ENCODE peak calls at places on chromosomes 3 and 15, in eight cellular contexts. T is tibial artery, U is colonic mucosa, E is uterus, F is IMR-90, G is psoas muscle, A is heart right ventricle, H is AG04450. W is an unnamed sample. For H3K9me3, the result is how much of the 10 kb centered on the place peaks cover.

GRCh38 chr3:144770813-144771400 is 799.3 kb downstream of the DIPK2A start:
- DNase-seq in F (peak), E (no peak), T (no peak), U (no peak), A (no peak), G (no peak), H (peak), W (no peak)

GRCh38 chr15:70271422-70272088 is 173.8 kb upstream of the TLE3 start:
- DNase-seq in U (no peak), T (peak), F (peak), A (no peak), E (peak), G (peak), H (peak), W (peak)

GRCh38 chr3:11909726-11910125 is 63.0 kb upstream of the TAMM41 start:
- DNase-seq in A (no peak), H (no peak), G (no peak), E (no peak), T (no peak), F (no peak), U (no peak), W (no peak)

GRCh38 chr15:29612096-29612495 is 210.2 kb downstream of the TJP1 start:
- DNase-seq in G (no peak), F (peak), A (no peak), E (no peak), H (peak), U (no peak), T (no peak), W (no peak)

GRCh38 chr15:83578706-83579105 is 75.2 kb upstream of the ADAMTSL3 start:
- DNase-seq in E (no peak), G (no peak), F (no peak), U (no peak), A (no peak), H (no peak), T (no peak), W (no peak)

GRCh38 chr3:126399348-126399730 is 4.6 kb downstream of the CFAP100 start:
- DNase-seq in T (no peak), G (no peak), A (no peak), E (no peak), U (no peak), H (no peak), F (no peak), W (no peak)

GRCh38 chr15:68479406-68479805 is 47.4 kb upstream of the ITGA11 start:
- DNase-seq in A (peak), U (peak), F (peak), G (peak), H (peak), E (peak), T (peak), W (peak)

GRCh38 chr15:38474155-38474757 is 20.3 kb downstream of the FAM98B start:
- DNase-seq in G (no peak), A (peak), F (peak), T (no peak), E (no peak), U (peak), H (no peak), W (no peak)

GRCh38 chr15:52068004-52068403 is 44.6 kb downstream of the BCL2L10 start:
- DNase-seq in G (no peak), F (peak), A (no peak), U (no peak), H (no peak), T (no peak), E (no peak), W (no peak)

GRCh38 chr3:183802989-183803388 is 22.4 kb downstream of the MAP6D1 start:
- DNase-seq in U (no peak), G (no peak), H (no peak), A (no peak), F (no peak), E (no peak), T (no peak), W (no peak)

GRCh38 chr3:115098354-115099073 is 48.6 kb downstream of the ZBTB20 start:
- DNase-seq in U (no peak), E (no peak), A (no peak), H (no peak), F (no peak), G (no peak), T (no peak), W (no peak)

GRCh38 chr3:29513236-29513635 is 232.4 kb downstream of the RBMS3 start:
- DNase-seq in G (no peak), U (no peak), E (peak), F (peak), T (no peak), H (no peak), A (peak), W (no peak)

GRCh38 chr3:185631108-185631507 is 45.0 kb downstream of the SENP2 start:
- DNase-seq in A (no peak), G (no peak), U (no peak), E (no peak), F (no peak), T (no peak), H (no peak), W (no peak)

GRCh38 chr15:99845009-99845408 is 111.8 kb upstream of the LYSMD4 start:
- DNase-seq in F (peak), A (no peak), G (no peak), U (no peak), T (no peak), E (no peak), H (no peak), W (no peak)

GRCh38 chr15:52738311-52738710 is 51.8 kb downstream of the ONECUT1 start:
- DNase-seq in H (no peak), U (no peak), T (no peak), A (no peak), E (no peak), G (no peak), F (no peak), W (no peak)

GRCh38 chr3:89697321-89697916 is 590.0 kb downstream of the EPHA3 start:
- DNase-seq in H (no peak), G (no peak), U (peak), A (no peak), T (no peak), F (no peak), E (no peak), W (peak)

GRCh38 chr15:31801152-31801551 is 229.2 kb upstream of the CHRNA7 start:
- DNase-seq in U (no peak), H (no peak), T (no peak), A (peak), E (no peak), G (peak), F (no peak), W (no peak)

GRCh38 chr15:62337934-62338333 is 172.8 kb upstream of the C2CD4B start:
- DNase-seq in U (no peak), H (no peak), E (no peak), A (no peak), T (no peak), F (no peak), G (no peak), W (no peak)

GRCh38 chr15:31328999-31329639 is 2.5 kb downstream of the KLF13 start:
- DNase-seq in H (no peak), F (no peak), A (no peak), G (no peak), E (no peak), U (peak), T (no peak), W (peak)

GRCh38 chr3:110533089-110533488 is 538.5 kb upstream of the NECTIN3 start:
- DNase-seq in G (no peak), F (peak), T (no peak), A (no peak), H (peak), E (no peak), U (no peak), W (no peak)

GRCh38 chr15:89329329-89330084 is 5.1 kb downstream of the POLG start:
- DNase-seq in A (no peak), G (no peak), T (peak), E (no peak), U (no peak), H (no peak), F (no peak), W (no peak)

GRCh38 chr3:105829879-105830622 is 38.8 kb downstream of the CBLB start:
- DNase-seq in A (no peak), H (no peak), T (no peak), U (no peak), F (peak), G (no peak), E (no peak), W (no peak)

GRCh38 chr15:51876169-51876568 is 46.7 kb downstream of the TMOD3 start:
- DNase-seq in F (no peak), U (no peak), E (no peak), T (no peak), A (no peak), H (no peak), G (no peak), W (no peak)

GRCh38 chr15:48119277-48119676 is 1.5 kb upstream of the SLC24A5 start:
- DNase-seq in U (no peak), E (no peak), G (no peak), F (no peak), T (no peak), A (no peak), H (no peak), W (no peak)

GRCh38 chr15:69979783-69980182 is 117.9 kb downstream of the TLE3 start:
- DNase-seq in G (no peak), A (no peak), E (no peak), U (no peak), H (no peak), T (no peak), F (no peak), W (peak)

GRCh38 chr3:7977245-7978103 is 524.1 kb upstream of the LMCD1 start:
- DNase-seq in H (no peak), A (peak), F (no peak), G (no peak), U (no peak), E (no peak), T (no peak), W (no peak)

GRCh38 chr15:39127925-39128617 is 452.8 kb upstream of the THBS1 start:
- DNase-seq in A (no peak), G (no peak), F (peak), E (no peak), H (peak), U (peak), T (no peak), W (peak)

GRCh38 chr3:29071077-29071634 is 209.7 kb upstream of the RBMS3 start:
- DNase-seq in H (no peak), E (no peak), F (no peak), T (no peak), A (no peak), G (no peak), U (no peak), W (no peak)

GRCh38 chr3:15797600-15798303 is at the start of gene ANKRD28:
- DNase-seq in U (peak), F (peak), H (peak), T (no peak), E (no peak), A (no peak), G (no peak), W (no peak)

GRCh38 chr15:70575251-70576227 is 187.8 kb downstream of the UACA start:
- DNase-seq in T (peak), F (no peak), U (no peak), A (no peak), H (no peak), G (no peak), E (no peak), W (no peak)

GRCh38 chr3:48268936-48269551 is 28.1 kb downstream of the ZNF589 start:
- DNase-seq in A (no peak), E (no peak), G (no peak), U (peak), T (no peak), F (no peak), H (no peak), W (peak)

GRCh38 chr3:128294999-128295468 is 141.8 kb downstream of the EEFSEC start:
- DNase-seq in T (no peak), A (no peak), F (no peak), H (no peak), U (peak), E (no peak), G (no peak), W (no peak)

GRCh38 chr15:58438956-58439355 is 7.2 kb downstream of the LIPC start:
- DNase-seq in U (peak), G (no peak), E (no peak), T (no peak), F (peak), A (peak), H (peak), W (peak)

GRCh38 chr15:20645956-20646355 is 104.4 kb upstream of the GOLGA6L6 start:
- DNase-seq in H (no peak), F (no peak), T (no peak), E (no peak), U (no peak), A (peak), G (no peak), W (peak)

GRCh38 chr15:20643024-20643770 is 101.6 kb upstream of the GOLGA6L6 start:
- DNase-seq in A (no peak), U (no peak), G (no peak), E (no peak), F (no peak), H (no peak), T (no peak), W (no peak)

GRCh38 chr15:20644026-20644425 is 102.4 kb upstream of the GOLGA6L6 start:
- DNase-seq in G (no peak), T (no peak), F (no peak), A (no peak), E (no peak), U (no peak), H (no peak), W (no peak)

GRCh38 chr15:20644896-20645295 is 103.3 kb upstream of the GOLGA6L6 start:
- DNase-seq in A (no peak), T (no peak), F (no peak), U (no peak), E (no peak), H (no peak), G (no peak), W (no peak)

DNA sequence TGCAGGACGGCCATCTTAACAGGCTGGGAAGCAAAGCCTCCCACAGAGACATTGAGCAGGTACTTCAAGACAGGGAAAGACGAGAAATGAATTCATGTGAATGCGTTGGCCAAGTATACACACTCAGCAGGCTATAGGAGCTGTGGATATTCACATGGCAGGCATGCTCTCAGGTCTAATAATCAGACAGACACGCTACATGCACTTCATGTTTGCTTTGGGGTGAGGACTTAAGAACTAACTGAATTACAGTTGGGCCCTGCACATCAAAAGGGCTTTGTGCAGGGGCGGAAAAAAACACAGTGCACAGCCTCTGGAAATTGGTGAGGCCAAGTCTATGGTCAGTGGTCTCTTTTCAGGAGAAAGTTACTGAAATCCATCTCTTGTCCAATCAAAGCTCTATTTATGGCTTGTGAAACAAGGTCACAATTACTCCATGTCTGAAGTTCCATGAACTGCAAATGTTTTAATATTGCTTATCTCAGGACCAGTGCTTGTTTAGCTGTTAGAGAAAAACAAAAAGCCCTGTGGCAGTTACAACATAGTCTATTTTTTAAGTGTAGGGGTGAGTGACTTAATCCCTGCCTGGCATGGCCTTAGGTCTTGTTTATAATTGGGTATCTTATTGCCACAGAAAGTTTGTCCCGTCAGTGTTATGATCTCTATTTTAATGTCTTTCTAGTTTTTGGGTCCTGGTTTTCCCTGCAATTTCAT is 100.6 kb upstream of the GOLGA6L6 start:
- DNase-seq in A (no peak), H (no peak), G (no peak), T (no peak), F (no peak), E (no peak), U (no peak), W (no peak)
- H3K9me3 ChIP-seq in A (under half), H (under half), G (under half), T (under half), F (under half), E (under half), U (under half), W (under half)

GRCh38 chr3:149432149-149432548 is 42.3 kb upstream of the TM4SF4 start:
- DNase-seq in G (no peak), H (no peak), U (no peak), T (no peak), E (no peak), A (no peak), F (no peak), W (no peak)

GRCh38 chr3:149424921-149425320 is 47.5 kb upstream of the TM4SF1 start:
- DNase-seq in U (no peak), G (no peak), T (no peak), F (no peak), H (no peak), E (no peak), A (no peak), W (no peak)

GRCh38 chr3:149421764-149422163 is 44.3 kb upstream of the TM4SF1 start:
- DNase-seq in H (no peak), U (no peak), F (no peak), A (no peak), G (no peak), T (no peak), E (no peak), W (no peak)

DNA sequence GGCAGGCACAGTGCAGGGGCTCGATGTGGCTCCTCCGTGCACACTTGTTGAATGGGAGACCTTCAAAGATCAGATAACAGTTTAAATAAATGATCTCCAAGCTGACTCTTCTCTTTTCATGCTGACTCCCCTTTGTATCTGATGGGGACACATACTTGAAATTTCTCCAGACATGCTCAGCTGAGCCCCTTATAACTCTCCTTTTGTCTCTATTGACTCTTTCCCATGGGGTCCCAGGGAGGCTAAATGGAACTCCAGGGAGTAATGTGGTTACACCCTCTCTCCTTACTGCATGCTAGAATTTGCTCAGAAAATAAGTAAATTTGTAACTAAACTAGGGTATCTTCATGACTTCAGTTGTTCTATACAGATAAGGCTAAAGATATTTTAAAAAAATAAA is 48.2 kb upstream of the TM4SF4 start:
- DNase-seq in G (no peak), F (no peak), U (no peak), E (no peak), H (no peak), T (no peak), A (no peak), W (no peak)
- H3K27ac ChIP-seq in G (no peak), F (no peak), U (no peak), E (no peak), H (no peak), T (no peak), A (no peak), W (no peak)

GRCh38 chr15:65832549-65833364 is 36.5 kb upstream of the RAB11A start:
- DNase-seq in A (peak), H (peak), U (peak), E (peak), T (peak), F (peak), G (peak), W (peak)

GRCh38 chr15:65827065-65827464 is 35.0 kb upstream of the DENND4A start:
- DNase-seq in F (no peak), H (no peak), G (no peak), T (no peak), A (no peak), U (peak), E (no peak), W (no peak)

GRCh38 chr15:65828566-65828965 is 36.5 kb upstream of the DENND4A start:
- DNase-seq in U (no peak), E (no peak), H (no peak), F (no peak), G (no peak), T (no peak), A (no peak), W (no peak)

GRCh38 chr15:65824941-65825544 is 33.0 kb upstream of the DENND4A start:
- DNase-seq in H (no peak), G (peak), U (no peak), A (no peak), F (peak), T (peak), E (peak), W (no peak)

DNA sequence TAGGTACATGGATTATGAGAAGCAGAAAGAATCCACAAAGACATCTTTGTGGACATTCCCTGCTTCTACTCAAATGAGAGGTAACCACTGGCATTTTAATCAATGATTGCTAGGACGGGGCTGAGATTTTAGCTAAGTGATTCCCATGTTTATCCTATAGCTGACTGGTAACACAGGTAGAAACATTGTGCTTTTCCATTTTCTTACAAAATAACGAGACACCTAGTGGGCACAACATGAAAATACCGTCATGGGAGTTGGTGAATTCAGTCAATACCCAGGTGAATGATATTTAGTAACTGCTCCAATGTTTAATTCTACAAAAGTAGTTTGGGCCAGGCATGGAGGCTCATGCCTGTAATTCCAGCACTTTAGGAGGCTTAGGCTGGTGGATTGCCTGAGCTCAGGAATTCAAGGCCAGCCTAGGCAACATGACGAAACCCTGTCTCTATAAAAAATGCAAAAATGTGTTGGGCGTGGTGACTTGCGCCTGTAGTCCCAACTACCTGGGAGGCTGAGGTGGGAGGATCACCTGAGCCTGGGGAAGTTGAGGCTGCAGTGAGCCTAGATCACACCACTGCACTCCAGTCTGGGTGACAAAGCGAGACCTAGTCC is 37.2 kb upstream of the DENND4A start:
- DNase-seq in G (no peak), T (no peak), U (no peak), H (no peak), F (peak), E (no peak), A (no peak), W (no peak)
- TF ChIP-seq CTCF in G (peak), T (no peak), U (peak), H (peak), F (peak), E (peak), A (peak), W (peak)

GRCh38 chr15:79919090-79919748 is 22.4 kb upstream of the MTHFS start:
- DNase-seq in U (no peak), H (no peak), T (no peak), E (no peak), A (no peak), G (no peak), F (no peak), W (no peak)

GRCh38 chr15:79916424-79916823 is 19.6 kb upstream of the MTHFS start:
- DNase-seq in A (no peak), G (no peak), U (no peak), H (no peak), T (no peak), E (no peak), F (no peak), W (no peak)

GRCh38 chr15:79919749-79920511 is 23.1 kb upstream of the MTHFS start:
- DNase-seq in F (no peak), A (no peak), U (no peak), G (no peak), H (no peak), T (no peak), E (no peak), W (no peak)

GRCh38 chr15:79914728-79915127 is 17.9 kb upstream of the MTHFS start:
- DNase-seq in G (no peak), T (no peak), A (no peak), F (no peak), E (no peak), U (no peak), H (no peak), W (no peak)

GRCh38 chr15:79918278-79918677 is 21.5 kb upstream of the MTHFS start:
- DNase-seq in A (no peak), G (no peak), F (no peak), U (no peak), T (no peak), E (no peak), H (no peak), W (no peak)
- H3K9me3 ChIP-seq in A (under half), G (half or more), F (under half), U (under half), T (half or more), E (under half), H (under half), W (half or more)

GRCh38 chr3:134802428-134803050 is 7.5 kb downstream of the EPHB1 start:
- DNase-seq in A (no peak), G (no peak), T (no peak), H (no peak), U (peak), F (no peak), E (no peak), W (no peak)
- H3K27ac ChIP-seq in A (no peak), G (no peak), T (no peak), H (no peak), U (no peak), F (no peak), E (no peak), W (no peak)

GRCh38 chr3:113908133-113908532 is 39.7 kb upstream of the ZDHHC23 start:
- DNase-seq in F (no peak), G (no peak), H (no peak), E (no peak), U (no peak), A (no peak), T (no peak), W (no peak)
- TF ChIP-seq CTCF in F (no peak), G (no peak), H (no peak), E (no peak), U (no peak), A (no peak), T (no peak), W (no peak)